ENCODE peak calls at places on chromosomes 1 and 21, in six cellular contexts. A, B, S, E, R and Y are unnamed samples.

GRCh38 chr1:84504580-84505021 is 1.6 kb upstream of the SPATA1 start:
- DNase-seq in A (no peak), B (no peak), S (no peak), E (peak; percentile 23), R (no peak), Y (no peak)

GRCh38 chr1:41482001-41482765 is 2.3 kb downstream of the EDN2 start:
- DNase-seq in A (no peak), B (peak; percentile 92), S (peak; percentile 95), E (no peak), R (no peak), Y (peak; percentile 90)

GRCh38 chr1:53176452-53177344 is 19.9 kb upstream of the CPT2 start:
- DNase-seq in A (no peak), B (peak; percentile 79), S (peak; percentile 81), E (peak; percentile 58), R (no peak), Y (peak; percentile 33)

GRCh38 chr1:163395767-163396166 is 74.0 kb downstream of the NUF2 start:
- DNase-seq in A (no peak), B (no peak), S (no peak), E (no peak), R (no peak), Y (no peak)

GRCh38 chr1:51664412-51665240 is 47.7 kb downstream of the OSBPL9 start:
- DNase-seq in A (no peak), B (no peak), S (no peak), E (no peak), R (no peak), Y (no peak)

GRCh38 chr1:87149166-87150065 is 179.3 kb upstream of the LMO4 start:
- DNase-seq in A (peak; percentile 38), B (no peak), S (no peak), E (peak; percentile 33), R (no peak), Y (no peak)

GRCh38 chr21:42193131-42193671 is 25.7 kb upstream of the ABCG1 start:
- DNase-seq in A (no peak), B (no peak), S (no peak), E (no peak), R (no peak), Y (no peak)

GRCh38 chr1:20411196-20411980 is 74.6 kb downstream of the CAMK2N1 start:
- DNase-seq in A (no peak), B (no peak), S (no peak), E (no peak), R (peak; percentile 61), Y (no peak)

GRCh38 chr1:14724234-14724633 is 125.7 kb downstream of the KAZN start:
- DNase-seq in A (no peak), B (no peak), S (no peak), E (no peak), R (no peak), Y (no peak)

GRCh38 chr1:41474490-41475271 is 9.8 kb downstream of the EDN2 start:
- DNase-seq in A (no peak), B (no peak), S (peak; percentile 89), E (peak; percentile 71), R (no peak), Y (peak; percentile 39)

GRCh38 chr1:15296602-15297321 is 49.7 kb downstream of the FHAD1 start:
- DNase-seq in A (no peak), B (no peak), S (no peak), E (no peak), R (no peak), Y (no peak)

GRCh38 chr1:56872597-56872996 is 18.0 kb downstream of the C8A start:
- DNase-seq in A (no peak), B (no peak), S (no peak), E (no peak), R (no peak), Y (no peak)

GRCh38 chr1:236015539-236015938 is 49.4 kb downstream of the NID1 start:
- DNase-seq in A (no peak), B (no peak), S (peak; percentile 87), E (no peak), R (no peak), Y (no peak)

GRCh38 chr1:160437432-160438319 is 37.3 kb downstream of the VANGL2 start:
- DNase-seq in A (no peak), B (no peak), S (no peak), E (no peak), R (no peak), Y (no peak)

GRCh38 chr1:79391896-79392295 is 385.4 kb upstream of the ADGRL4 start:
- DNase-seq in A (no peak), B (no peak), S (no peak), E (no peak), R (peak; percentile 1), Y (no peak)

GRCh38 chr21:26445440-26445839 is 127.6 kb downstream of the CYYR1 start:
- DNase-seq in A (no peak), B (no peak), S (no peak), E (no peak), R (no peak), Y (no peak)

GRCh38 chr1:207964195-207964966 is 53.5 kb upstream of the CD34 start:
- DNase-seq in A (no peak), B (no peak), S (no peak), E (no peak), R (no peak), Y (no peak)

GRCh38 chr1:53562256-53562982 is 103.2 kb downstream of the DMRTB1 start:
- DNase-seq in A (no peak), B (no peak), S (peak; percentile 38), E (no peak), R (no peak), Y (peak; percentile 2)

GRCh38 chr1:165364432-165365133 is 8.1 kb upstream of the LMX1A start:
- DNase-seq in A (no peak), B (no peak), S (peak; percentile 77), E (no peak), R (no peak), Y (no peak)

GRCh38 chr1:247411583-247412295 is 4.2 kb upstream of the NLRP3 start:
- DNase-seq in A (peak; percentile 91), B (no peak), S (no peak), E (no peak), R (no peak), Y (no peak)

GRCh38 chr1:11478571-11479374 is at the start of gene DISP3:
- DNase-seq in A (peak; percentile 69), B (peak; percentile 50), S (no peak), E (peak; percentile 99), R (no peak), Y (peak; percentile 38)

GRCh38 chr1:4369335-4369734 is 285.1 kb upstream of the AJAP1 start:
- DNase-seq in A (no peak), B (no peak), S (no peak), E (no peak), R (no peak), Y (no peak)

GRCh38 chr1:43651188-43651587 is 1.2 kb downstream of the KDM4A start:
- DNase-seq in A (no peak), B (no peak), S (no peak), E (no peak), R (no peak), Y (no peak)

GRCh38 chr1:43651922-43652321 is 2.0 kb downstream of the KDM4A start:
- DNase-seq in A (no peak), B (no peak), S (no peak), E (no peak), R (no peak), Y (peak; percentile 24)

GRCh38 chr1:43655953-43656352 is 6.0 kb downstream of the KDM4A start:
- DNase-seq in A (no peak), B (no peak), S (no peak), E (no peak), R (no peak), Y (no peak)

GRCh38 chr1:43653893-43654292 is 3.9 kb downstream of the KDM4A start:
- DNase-seq in A (peak; percentile 63), B (no peak), S (no peak), E (no peak), R (no peak), Y (no peak)

GRCh38 chr1:43653339-43653738 is 3.4 kb downstream of the KDM4A start:
- DNase-seq in A (peak; percentile 57), B (no peak), S (no peak), E (no peak), R (no peak), Y (no peak)
- TF ChIP-seq CTCF in A (peak; percentile 17), B (no peak), S (no peak), E (peak; percentile 44), R (no peak), Y (no peak)

GRCh38 chr1:226641671-226642231 is 93.2 kb downstream of the STUM start:
- DNase-seq in A (no peak), B (no peak), S (peak; percentile 58), E (no peak), R (no peak), Y (no peak)
- H3K27ac ChIP-seq in A (peak overlapping the region; percentile 96), B (no peak overlapping the region), S (peak overlapping the region; percentile 81), E (no peak overlapping the region), R (no peak overlapping the region), Y (no peak overlapping the region)

DNA sequence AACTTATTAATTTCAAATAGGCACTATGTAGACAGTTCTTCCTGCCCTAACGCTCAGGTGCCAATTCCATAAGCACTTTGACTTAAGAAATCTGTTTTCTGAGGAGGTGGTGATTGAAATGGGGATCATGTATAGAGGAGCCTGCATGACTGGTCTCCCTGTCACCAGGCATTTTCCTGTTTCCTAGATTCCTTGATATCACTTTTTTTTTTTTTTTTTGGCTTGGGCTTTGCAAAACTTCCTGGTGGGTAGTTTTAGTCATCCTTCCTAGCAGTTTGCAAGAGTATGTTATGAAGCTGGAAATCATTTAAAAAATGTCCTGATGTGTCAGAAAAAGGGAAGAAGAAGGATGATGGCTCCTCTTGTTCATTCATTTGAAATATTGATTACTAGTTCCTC is 125.3 kb upstream of the JUN start:
- DNase-seq in A (no peak), B (no peak), S (no peak), E (no peak), R (no peak), Y (no peak)
- TF ChIP-seq POLR2AphosphoS5 in A (no peak), B (no peak), S (no peak), E (no peak), R (no peak), Y (no peak)

GRCh38 chr1:26429741-26430140 is 2.4 kb upstream of the DHDDS start:
- DNase-seq in A (no peak), B (no peak), S (no peak), E (no peak), R (no peak), Y (no peak)

GRCh38 chr1:26438041-26438440 is 5.9 kb downstream of the DHDDS start:
- DNase-seq in A (no peak), B (no peak), S (no peak), E (no peak), R (no peak), Y (no peak)

GRCh38 chr1:26434161-26434752 is 2.1 kb downstream of the DHDDS start:
- DNase-seq in A (no peak), B (no peak), S (no peak), E (no peak), R (no peak), Y (no peak)

GRCh38 chr1:26432793-26433192 is 672 bp downstream of the DHDDS start:
- DNase-seq in A (no peak), B (no peak), S (no peak), E (no peak), R (no peak), Y (peak; percentile 46)

GRCh38 chr1:26431979-26432695 is at the start of gene DHDDS:
- DNase-seq in A (peak; percentile 99), B (peak; percentile 99), S (peak; percentile 99), E (peak; percentile 98), R (peak; percentile 93), Y (peak; percentile 99)
- TF ChIP-seq CTCF in A (no peak), B (no peak), S (no peak), E (no peak), R (no peak), Y (no peak)